ENCODE peak calls at places on chromosomes 7 and 10, in five cellular contexts. S is EH; H is HEK293T; C is stimulated activated CD8-positive, alpha-beta memory T cell treated with anti-CD3 and anti-CD28 coated beads, Interleukin-2, amount 100 ng/mL, for 1 hour; A is HFFc6. T is an unnamed sample.

GRCh38 chr10:71312840-71313789 is 5.9 kb upstream of the SLC29A3 start:
- DNase-seq in S (peak; percentile 68), H (no peak), C (no peak), A (no peak), T (peak; percentile 10)

GRCh38 chr10:133008196-133008595 is 65.8 kb upstream of the CFAP46 start:
- DNase-seq in S (no peak), H (no peak), C (no peak), A (no peak), T (no peak)

GRCh38 chr10:71086439-71087080 is 125.8 kb upstream of the UNC5B start:
- DNase-seq in S (no peak), H (no peak), C (no peak), A (no peak), T (peak; percentile 22)

GRCh38 chr7:151088856-151089699 is 2.8 kb downstream of the AGAP3 start:
- DNase-seq in S (peak; percentile 73), H (no peak), C (no peak), A (peak; percentile 70), T (no peak)

GRCh38 chr10:20877986-20878979 is 18.8 kb downstream of the NEBL start:
- DNase-seq in S (no peak), H (no peak), C (no peak), A (no peak), T (no peak)

GRCh38 chr10:88127266-88127665 is 263.8 kb downstream of the PTEN start:
- DNase-seq in S (no peak), H (no peak), C (no peak), A (no peak), T (no peak)

GRCh38 chr7:122686360-122686878 is 12.5 kb downstream of the RNF133 start:
- DNase-seq in S (no peak), H (no peak), C (no peak), A (no peak), T (no peak)

GRCh38 chr7:27992092-27992491 is 188.5 kb downstream of the JAZF1 start:
- DNase-seq in S (no peak), H (no peak), C (no peak), A (no peak), T (no peak)

GRCh38 chr7:18352339-18353255 is 143.0 kb upstream of the HDAC9 start:
- DNase-seq in S (peak; percentile 77), H (peak; percentile 24), C (no peak), A (peak; percentile 69), T (peak; percentile 51)

GRCh38 chr7:101882595-101883564 is 65.5 kb downstream of the CUX1 start:
- DNase-seq in S (peak; percentile 100), H (peak; percentile 70), C (no peak), A (peak; percentile 100), T (peak; percentile 67)

GRCh38 chr7:158549834-158550700 is 37.6 kb downstream of the PTPRN2 start:
- DNase-seq in S (no peak), H (no peak), C (no peak), A (no peak), T (no peak)

GRCh38 chr7:133135451-133135850 is 53.6 kb upstream of the CHCHD3 start:
- DNase-seq in S (peak; percentile 7), H (no peak), C (no peak), A (peak; percentile 29), T (no peak)

GRCh38 chr10:30816812-30817193 is 187.2 kb upstream of the LYZL2 start:
- DNase-seq in S (no peak), H (no peak), C (no peak), A (no peak), T (no peak)

GRCh38 chr7:7769712-7770111 is 51.3 kb upstream of the RPA3 start:
- DNase-seq in S (no peak), H (no peak), C (no peak), A (no peak), T (no peak)

GRCh38 chr7:115585015-115585655 is 445.4 kb downstream of the TFEC start:
- DNase-seq in S (no peak), H (no peak), C (no peak), A (no peak), T (peak; percentile 31)

GRCh38 chr7:157470699-157471098 is 133.9 kb downstream of the DNAJB6 start:
- DNase-seq in S (no peak), H (no peak), C (no peak), A (no peak), T (no peak)

GRCh38 chr7:18402488-18403183 is 92.9 kb upstream of the HDAC9 start:
- DNase-seq in S (peak; percentile 86), H (no peak), C (no peak), A (peak; percentile 62), T (peak; percentile 22)

GRCh38 chr7:106071999-106072714 is 40.0 kb downstream of the SYPL1 start:
- DNase-seq in S (no peak), H (no peak), C (no peak), A (no peak), T (peak; percentile 54)

GRCh38 chr7:17474724-17475344 is 176.4 kb downstream of the AHR start:
- DNase-seq in S (no peak), H (peak; percentile 58), C (no peak), A (no peak), T (no peak)

GRCh38 chr10:100835810-100836209 is 77.0 kb upstream of the SLF2 start:
- DNase-seq in S (no peak), H (no peak), C (no peak), A (no peak), T (no peak)

GRCh38 chr7:74010407-74010806 is 17.6 kb upstream of the ELN start:
- DNase-seq in S (peak; percentile 78), H (no peak), C (no peak), A (no peak), T (no peak)

GRCh38 chr7:6621195-6622128 is 6.1 kb downstream of the ZNF853 start:
- DNase-seq in S (no peak), H (no peak), C (no peak), A (no peak), T (no peak)

GRCh38 chr7:64098-64521 is 128.3 kb upstream of the FAM20C start:
- DNase-seq in S (peak; percentile 76), H (peak; percentile 40), C (no peak), A (peak; percentile 34), T (peak; percentile 54)

GRCh38 chr7:45683556-45684148 is 109.5 kb downstream of the ADCY1 start:
- DNase-seq in S (no peak), H (no peak), C (no peak), A (no peak), T (no peak)

GRCh38 chr7:128827971-128828711 is 2.1 kb upstream of the FLNC start:
- DNase-seq in S (peak; percentile 96), H (no peak), C (no peak), A (peak; percentile 89), T (no peak)

GRCh38 chr10:116815641-116816415 is 33.5 kb upstream of the ENO4 start:
- DNase-seq in S (peak; percentile 32), H (no peak), C (no peak), A (peak; percentile 4), T (no peak)

GRCh38 chr7:135714534-135715009 is 13.4 kb downstream of the SLC13A4 start:
- DNase-seq in S (peak; percentile 90), H (peak; percentile 76), C (no peak), A (peak; percentile 90), T (no peak)

GRCh38 chr10:45373003-45373782 is 823 bp upstream of the ALOX5 start:
- DNase-seq in S (no peak), H (peak; percentile 27), C (no peak), A (no peak), T (no peak)

GRCh38 chr10:18594574-18595156 is 56.7 kb downstream of the NSUN6 start:
- DNase-seq in S (no peak), H (peak; percentile 37), C (no peak), A (peak; percentile 9), T (no peak)

GRCh38 chr7:9231683-9232082 is 798.3 kb downstream of the NXPH1 start:
- DNase-seq in S (no peak), H (no peak), C (no peak), A (no peak), T (peak; percentile 74)

GRCh38 chr7:22364023-22364422 is 7.1 kb upstream of the RAPGEF5 start:
- DNase-seq in S (no peak), H (no peak), C (no peak), A (no peak), T (no peak)

GRCh38 chr7:43004076-43004475 is 71.9 kb downstream of the MRPL32 start:
- DNase-seq in S (peak; percentile 44), H (no peak), C (no peak), A (no peak), T (no peak)

GRCh38 chr10:107424628-107425027 is 260.1 kb upstream of the SORCS1 start:
- DNase-seq in S (no peak), H (no peak), C (no peak), A (no peak), T (no peak)

GRCh38 chr7:114082934-114083647 is 164.3 kb upstream of the PPP1R3A start:
- DNase-seq in S (no peak), H (peak; percentile 9), C (no peak), A (no peak), T (no peak)

GRCh38 chr7:64886956-64887545 is 16.0 kb upstream of the ZNF273 start:
- DNase-seq in S (no peak), H (no peak), C (no peak), A (no peak), T (no peak)